ENCODE peak calls at places on chromosome 3, in nine cellular contexts. D is left ventricle myocardium inferior; K is tibial artery; I is HFFc6; Q is activated T-cell treated with anti-CD3 and anti-CD28 coated beads for 1 hour; L is ACHN; P is activated CD4-positive, alpha-beta T cell treated with anti-CD3 and anti-CD28 coated beads for 24 hours; B is neural crest cell; Y is heart right ventricle. M is an unnamed sample.

GRCh38 chr3:115386347-115386746 is 237.0 kb upstream of the GAP43 start:
- DNase-seq in D (no peak), K (no peak), I (no peak), Q (no peak), L (no peak), P (no peak), B (no peak), Y (no peak), M (no peak)

GRCh38 chr3:56290376-56290775 is 177.9 kb downstream of the ERC2 start:
- DNase-seq in D (no peak), K (no peak), I (no peak), Q (no peak), L (no peak), P (no peak), B (no peak), Y (no peak), M (no peak)

GRCh38 chr3:131658771-131659170 is 156.0 kb upstream of the MRPL3 start:
- DNase-seq in D (no peak), K (no peak), I (no peak), Q (no peak), L (no peak), P (no peak), B (no peak), Y (no peak), M (no peak)

GRCh38 chr3:157142315-157142714 is 17.6 kb downstream of the CCNL1 start:
- DNase-seq in D (no peak), K (no peak), I (no peak), Q (no peak), L (no peak), P (no peak), B (no peak), Y (no peak), M (no peak)

GRCh38 chr3:54349231-54349647 is 226.9 kb downstream of the CACNA2D3 start:
- DNase-seq in D (no peak), K (no peak), I (no peak), Q (no peak), L (no peak), P (no peak), B (no peak), Y (no peak), M (no peak)

GRCh38 chr3:32184187-32184730 is 54.2 kb upstream of the CMTM8 start:
- DNase-seq in D (no peak), K (no peak), I (peak), Q (no peak), L (no peak), P (no peak), B (no peak), Y (no peak), M (no peak)

GRCh38 chr3:25910997-25911396 is 121.1 kb downstream of the OXSM start:
- DNase-seq in D (no peak), K (no peak), I (no peak), Q (peak), L (peak), P (peak), B (peak), Y (no peak), M (no peak)

GRCh38 chr3:120052685-120053084 is 41.6 kb downstream of the GSK3B start:
- DNase-seq in D (no peak), K (no peak), I (no peak), Q (no peak), L (no peak), P (no peak), B (no peak), Y (no peak), M (no peak)

GRCh38 chr3:16474304-16474703 is 39.2 kb downstream of the RFTN1 start:
- DNase-seq in D (no peak), K (no peak), I (peak), Q (no peak), L (no peak), P (no peak), B (no peak), Y (no peak), M (no peak)

GRCh38 chr3:143171141-143171651 is 51.6 kb downstream of the CHST2 start:
- DNase-seq in D (no peak), K (no peak), I (peak), Q (no peak), L (no peak), P (no peak), B (no peak), Y (peak), M (no peak)

GRCh38 chr3:162641869-162642350 is 1145.3 kb downstream of the OTOL1 start:
- DNase-seq in D (no peak), K (no peak), I (peak), Q (no peak), L (no peak), P (no peak), B (no peak), Y (no peak), M (no peak)

GRCh38 chr3:16332904-16333426 is 68.0 kb downstream of the OXNAD1 start:
- DNase-seq in D (no peak), K (no peak), I (peak), Q (no peak), L (no peak), P (no peak), B (no peak), Y (no peak), M (no peak)

GRCh38 chr3:47799733-47800132 is 3.2 kb upstream of the DHX30 start:
- DNase-seq in D (no peak), K (no peak), I (no peak), Q (no peak), L (peak), P (no peak), B (no peak), Y (no peak), M (no peak)